ENCODE peak calls at places on chromosome 18, in eight cellular contexts. One of them, this sample, is unnamed.

GRCh38 chr18:10851824-10852225 is 297.5 kb downstream of the PIEZO2 start:
- DNase-seq in chondrocyte: no peak
- DNase-seq in GM12865: peak
- DNase-seq in uterus: no peak
- DNase-seq in WTC11: no peak
- DNase-seq in pancreas: no peak
- DNase-seq in tibial nerve: no peak
- DNase-seq in suprapubic skin: no peak
- DNase-seq in this sample: no peak

GRCh38 chr18:48455555-48456478 is 46.6 kb upstream of the ZBTB7C start:
- DNase-seq in chondrocyte: no peak
- DNase-seq in GM12865: no peak
- DNase-seq in uterus: no peak
- DNase-seq in WTC11: no peak
- DNase-seq in pancreas: no peak
- DNase-seq in tibial nerve: no peak
- DNase-seq in suprapubic skin: no peak
- DNase-seq in this sample: no peak

GRCh38 chr18:38886852-38887670 is 1321.5 kb upstream of the CELF4 start:
- DNase-seq in chondrocyte: no peak
- DNase-seq in GM12865: no peak
- DNase-seq in uterus: no peak
- DNase-seq in WTC11: no peak
- DNase-seq in pancreas: no peak
- DNase-seq in tibial nerve: no peak
- DNase-seq in suprapubic skin: no peak
- DNase-seq in this sample: no peak

GRCh38 chr18:67432806-67433205 is 83.7 kb downstream of the DSEL start:
- DNase-seq in chondrocyte: no peak
- DNase-seq in GM12865: no peak
- DNase-seq in uterus: no peak
- DNase-seq in WTC11: no peak
- DNase-seq in pancreas: no peak
- DNase-seq in tibial nerve: no peak
- DNase-seq in suprapubic skin: no peak
- DNase-seq in this sample: no peak

GRCh38 chr18:61333746-61334490 is 688 bp downstream of the CDH20 start:
- DNase-seq in chondrocyte: no peak
- DNase-seq in GM12865: no peak
- DNase-seq in uterus: no peak
- DNase-seq in WTC11: peak
- DNase-seq in pancreas: no peak
- DNase-seq in tibial nerve: no peak
- DNase-seq in suprapubic skin: no peak
- DNase-seq in this sample: no peak

GRCh38 chr18:45412577-45412976 is 202.7 kb upstream of the SLC14A2 start:
- DNase-seq in chondrocyte: no peak
- DNase-seq in GM12865: peak
- DNase-seq in uterus: no peak
- DNase-seq in WTC11: no peak
- DNase-seq in pancreas: no peak
- DNase-seq in tibial nerve: no peak
- DNase-seq in suprapubic skin: no peak
- DNase-seq in this sample: no peak

GRCh38 chr18:43279015-43279758 is 1.9 kb upstream of the SYT4 start:
- DNase-seq in chondrocyte: no peak
- DNase-seq in GM12865: peak
- DNase-seq in uterus: no peak
- DNase-seq in WTC11: peak
- DNase-seq in pancreas: no peak
- DNase-seq in tibial nerve: no peak
- DNase-seq in suprapubic skin: no peak
- DNase-seq in this sample: no peak

GRCh38 chr18:78292602-78293001 is 687.0 kb upstream of the SALL3 start:
- DNase-seq in chondrocyte: no peak
- DNase-seq in GM12865: no peak
- DNase-seq in uterus: no peak
- DNase-seq in WTC11: no peak
- DNase-seq in pancreas: no peak
- DNase-seq in tibial nerve: no peak
- DNase-seq in suprapubic skin: no peak
- DNase-seq in this sample: no peak

GRCh38 chr18:63099848-63100625 is 219.5 kb downstream of the BCL2 start:
- DNase-seq in chondrocyte: no peak
- DNase-seq in GM12865: no peak
- DNase-seq in uterus: no peak
- DNase-seq in WTC11: no peak
- DNase-seq in pancreas: peak
- DNase-seq in tibial nerve: no peak
- DNase-seq in suprapubic skin: no peak
- DNase-seq in this sample: no peak

DNA sequence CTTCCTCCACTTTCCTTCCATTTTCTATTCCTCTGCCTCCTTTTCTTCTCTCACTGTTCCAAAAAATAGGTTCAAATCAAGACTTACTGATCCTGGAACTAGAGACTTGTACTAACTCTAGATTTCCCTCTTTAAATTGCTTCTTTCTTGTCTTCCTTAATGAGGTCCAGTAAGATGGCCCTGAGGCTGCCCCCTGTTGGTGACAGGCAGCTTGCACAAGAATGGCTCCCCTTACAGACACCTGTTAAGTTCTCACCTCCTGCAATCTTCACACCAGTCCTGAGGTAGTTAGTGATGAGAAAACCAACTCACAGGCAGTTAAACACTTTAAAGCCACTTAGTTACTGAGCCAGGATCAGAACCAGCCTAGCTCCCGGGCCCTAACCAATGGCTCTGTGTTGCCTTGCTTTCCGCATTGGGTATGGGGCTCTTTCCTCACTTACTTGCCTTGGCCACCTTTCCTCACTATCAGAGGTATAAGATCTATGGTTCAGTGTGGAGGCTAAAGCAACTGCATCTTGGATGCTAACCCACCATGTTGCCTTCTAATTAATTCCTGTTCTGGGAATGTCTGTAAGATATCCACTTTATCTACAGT is 130.6 kb downstream of the AKAIN1 start:
- DNase-seq in chondrocyte: no peak
- DNase-seq in GM12865: peak
- DNase-seq in uterus: no peak
- DNase-seq in WTC11: peak
- DNase-seq in pancreas: no peak
- DNase-seq in tibial nerve: no peak
- DNase-seq in suprapubic skin: no peak
- DNase-seq in this sample: no peak
- TF ChIP-seq CTCF in chondrocyte: peak
- TF ChIP-seq CTCF in GM12865: peak
- TF ChIP-seq CTCF in uterus: no peak
- TF ChIP-seq CTCF in WTC11: peak
- TF ChIP-seq CTCF in pancreas: no peak
- TF ChIP-seq CTCF in tibial nerve: no peak
- TF ChIP-seq CTCF in suprapubic skin: no peak
- TF ChIP-seq CTCF in this sample: no peak

DNA sequence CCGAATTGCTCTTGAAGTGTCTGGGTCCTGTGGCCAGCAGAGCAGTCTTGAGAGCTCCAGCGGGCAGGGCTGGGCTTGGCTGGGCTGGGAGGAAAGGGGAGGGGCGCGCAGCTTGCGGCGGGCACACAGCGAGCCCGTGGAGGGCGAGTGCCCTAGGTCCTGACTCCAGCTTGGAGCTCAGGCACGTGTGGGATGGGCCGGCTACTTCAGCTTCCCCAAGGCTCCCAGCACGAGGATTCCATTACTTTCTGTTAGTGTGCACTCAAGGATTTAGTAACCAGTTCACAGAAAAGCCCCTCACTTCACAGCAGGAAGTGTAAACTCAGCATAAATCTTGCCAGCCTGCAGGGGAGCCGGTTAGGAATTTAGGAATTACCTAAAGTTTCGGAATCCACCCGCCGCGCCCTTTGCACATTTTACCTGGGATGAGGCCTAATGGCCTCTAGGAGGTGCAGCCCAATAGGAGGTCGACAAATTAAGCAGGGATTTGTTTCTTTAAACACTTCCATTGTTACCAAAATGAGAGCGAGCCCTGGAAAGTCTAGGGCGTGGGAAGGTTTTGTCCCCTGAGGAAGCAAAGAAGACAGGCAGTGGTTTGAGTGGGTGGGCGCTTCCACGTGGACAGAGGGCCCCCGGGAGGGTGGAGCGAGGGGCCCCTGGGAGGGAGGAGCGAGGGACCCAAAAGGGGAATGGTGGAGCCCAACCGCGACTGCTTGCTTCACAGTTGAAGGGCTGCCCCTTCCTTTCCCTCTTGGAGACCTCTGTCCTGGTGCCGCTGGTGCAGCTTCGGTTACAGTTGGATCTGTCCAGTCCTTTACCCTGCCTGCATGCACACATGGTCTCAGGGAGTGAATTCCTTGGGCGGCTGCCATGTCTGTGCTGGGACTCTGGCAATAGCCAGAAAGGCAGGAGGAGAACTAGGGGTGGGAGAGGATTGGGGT is 93.3 kb downstream of the CTAGE1 start:
- DNase-seq in chondrocyte: no peak
- DNase-seq in GM12865: no peak
- DNase-seq in uterus: peak
- DNase-seq in WTC11: peak
- DNase-seq in pancreas: peak
- DNase-seq in tibial nerve: no peak
- DNase-seq in suprapubic skin: no peak
- DNase-seq in this sample: no peak
- TF ChIP-seq CTCF in chondrocyte: peak
- TF ChIP-seq CTCF in GM12865: no peak
- TF ChIP-seq CTCF in uterus: no peak
- TF ChIP-seq CTCF in WTC11: no peak
- TF ChIP-seq CTCF in pancreas: no peak
- TF ChIP-seq CTCF in tibial nerve: no peak
- TF ChIP-seq CTCF in suprapubic skin: no peak
- TF ChIP-seq CTCF in this sample: no peak

DNA sequence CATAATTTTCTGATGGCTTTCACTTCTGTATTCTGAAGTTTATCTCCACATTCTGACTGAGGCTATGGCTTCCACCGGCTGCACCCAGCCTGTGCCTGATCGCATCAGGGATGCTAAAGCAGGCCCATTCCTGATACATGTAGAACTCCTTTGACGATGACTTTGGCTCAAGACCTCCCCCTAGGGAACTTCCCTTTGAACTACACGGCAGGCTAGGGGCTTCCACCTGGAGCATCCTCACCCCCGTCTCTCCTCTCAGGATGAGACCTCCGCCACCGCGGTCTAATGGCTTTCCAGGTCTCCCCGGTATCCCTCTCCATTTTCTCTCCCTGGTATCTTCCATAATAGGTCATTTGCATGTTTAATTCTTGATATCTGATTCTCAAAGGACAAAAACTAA is 214.9 kb upstream of the CHST9 start:
- DNase-seq in chondrocyte: no peak
- DNase-seq in GM12865: no peak
- DNase-seq in uterus: no peak
- DNase-seq in WTC11: peak
- DNase-seq in pancreas: no peak
- DNase-seq in tibial nerve: no peak
- DNase-seq in suprapubic skin: no peak
- DNase-seq in this sample: no peak
- TF ChIP-seq CTCF in chondrocyte: no peak
- TF ChIP-seq CTCF in GM12865: peak
- TF ChIP-seq CTCF in uterus: no peak
- TF ChIP-seq CTCF in WTC11: peak
- TF ChIP-seq CTCF in pancreas: no peak
- TF ChIP-seq CTCF in tibial nerve: no peak
- TF ChIP-seq CTCF in suprapubic skin: no peak
- TF ChIP-seq CTCF in this sample: no peak

GRCh38 chr18:13207274-13207673 is 11.3 kb upstream of the LDLRAD4 start:
- DNase-seq in chondrocyte: no peak
- DNase-seq in GM12865: no peak
- DNase-seq in uterus: no peak
- DNase-seq in WTC11: no peak
- DNase-seq in pancreas: no peak
- DNase-seq in tibial nerve: no peak
- DNase-seq in suprapubic skin: no peak
- DNase-seq in this sample: no peak
- TF ChIP-seq CTCF in chondrocyte: no peak
- TF ChIP-seq CTCF in GM12865: no peak
- TF ChIP-seq CTCF in uterus: no peak
- TF ChIP-seq CTCF in WTC11: no peak
- TF ChIP-seq CTCF in pancreas: no peak
- TF ChIP-seq CTCF in tibial nerve: no peak
- TF ChIP-seq CTCF in suprapubic skin: no peak
- TF ChIP-seq CTCF in this sample: no peak

DNA sequence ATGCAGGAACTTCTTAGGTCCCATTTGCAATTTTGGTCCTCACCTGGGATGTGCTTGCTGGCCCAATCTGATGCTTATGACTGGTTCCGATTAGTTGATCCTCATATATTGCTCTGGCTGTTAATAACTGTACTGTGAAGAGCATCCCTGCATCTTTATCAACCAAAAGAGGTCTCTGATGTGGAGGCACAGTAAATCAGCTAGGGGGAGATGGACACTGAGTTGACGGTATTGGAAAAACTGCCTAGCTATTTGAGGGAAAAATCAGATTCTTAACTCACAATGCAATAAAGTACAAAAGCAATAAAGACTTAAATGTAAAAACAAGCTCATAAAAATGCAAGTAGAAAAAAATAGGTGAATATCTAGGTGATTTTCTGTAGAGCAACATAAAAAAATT is 188.0 kb upstream of the TCF4 start:
- DNase-seq in chondrocyte: no peak
- DNase-seq in GM12865: no peak
- DNase-seq in uterus: no peak
- DNase-seq in WTC11: no peak
- DNase-seq in pancreas: no peak
- DNase-seq in tibial nerve: no peak
- DNase-seq in suprapubic skin: no peak
- DNase-seq in this sample: no peak
- TF ChIP-seq CTCF in chondrocyte: peak
- TF ChIP-seq CTCF in GM12865: no peak
- TF ChIP-seq CTCF in uterus: no peak
- TF ChIP-seq CTCF in WTC11: no peak
- TF ChIP-seq CTCF in pancreas: no peak
- TF ChIP-seq CTCF in tibial nerve: no peak
- TF ChIP-seq CTCF in suprapubic skin: no peak
- TF ChIP-seq CTCF in this sample: no peak

GRCh38 chr18:74290831-74291770 is 662 bp downstream of the CYB5A start:
- DNase-seq in chondrocyte: no peak
- DNase-seq in GM12865: peak
- DNase-seq in uterus: peak
- DNase-seq in WTC11: peak
- DNase-seq in pancreas: peak
- DNase-seq in tibial nerve: no peak
- DNase-seq in suprapubic skin: no peak
- DNase-seq in this sample: no peak
- TF ChIP-seq CTCF in chondrocyte: no peak
- TF ChIP-seq CTCF in GM12865: no peak
- TF ChIP-seq CTCF in uterus: no peak
- TF ChIP-seq CTCF in WTC11: no peak
- TF ChIP-seq CTCF in pancreas: no peak
- TF ChIP-seq CTCF in tibial nerve: no peak
- TF ChIP-seq CTCF in suprapubic skin: peak
- TF ChIP-seq CTCF in this sample: no peak

GRCh38 chr18:53551868-53552426 is 672.5 kb downstream of the MBD2 start:
- DNase-seq in chondrocyte: no peak
- DNase-seq in GM12865: no peak
- DNase-seq in uterus: no peak
- DNase-seq in WTC11: no peak
- DNase-seq in pancreas: no peak
- DNase-seq in tibial nerve: peak
- DNase-seq in suprapubic skin: no peak
- DNase-seq in this sample: no peak

GRCh38 chr18:53556450-53556849 is 668.0 kb downstream of the MBD2 start:
- DNase-seq in chondrocyte: no peak
- DNase-seq in GM12865: no peak
- DNase-seq in uterus: no peak
- DNase-seq in WTC11: no peak
- DNase-seq in pancreas: no peak
- DNase-seq in tibial nerve: no peak
- DNase-seq in suprapubic skin: no peak
- DNase-seq in this sample: no peak

GRCh38 chr18:53553030-53553429 is 671.4 kb downstream of the MBD2 start:
- DNase-seq in chondrocyte: no peak
- DNase-seq in GM12865: no peak
- DNase-seq in uterus: no peak
- DNase-seq in WTC11: no peak
- DNase-seq in pancreas: no peak
- DNase-seq in tibial nerve: no peak
- DNase-seq in suprapubic skin: no peak
- DNase-seq in this sample: no peak
- TF ChIP-seq CTCF in chondrocyte: no peak
- TF ChIP-seq CTCF in GM12865: no peak
- TF ChIP-seq CTCF in uterus: no peak
- TF ChIP-seq CTCF in WTC11: no peak
- TF ChIP-seq CTCF in pancreas: no peak
- TF ChIP-seq CTCF in tibial nerve: no peak
- TF ChIP-seq CTCF in suprapubic skin: no peak
- TF ChIP-seq CTCF in this sample: no peak